ENCODE peak calls at places on chromosomes 13 and 19, in four cellular contexts. L, H, Y and M are unnamed samples.

GRCh38 chr19:16659464-16659831 is 496 bp downstream of the SMIM7 start:
- DNase-seq in L (no peak), Y (no peak), H (no peak), M (no peak)

GRCh38 chr19:29956855-29957254 is 14.8 kb downstream of the URI1 start:
- DNase-seq in H (no peak), Y (no peak), L (no peak), M (no peak)

GRCh38 chr19:10497371-10497770 is 5.8 kb downstream of the KEAP1 start:
- DNase-seq in H (no peak), Y (no peak), L (no peak), M (no peak)

GRCh38 chr19:7519411-7520130 is 2.9 kb upstream of the MCOLN1 start:
- DNase-seq in H (no peak), Y (no peak), L (no peak), M (no peak)

GRCh38 chr19:18878858-18879578 is 16.9 kb downstream of the CERS1 start:
- DNase-seq in Y (no peak), L (no peak), H (no peak), M (peak; percentile 32)

GRCh38 chr19:55579766-55580621 is 654 bp downstream of the ZNF579 start:
- DNase-seq in Y (peak; percentile 41), H (no peak), L (no peak), M (no peak)

GRCh38 chr13:106633321-106633720 is 65.4 kb upstream of the ARGLU1 start:
- DNase-seq in L (no peak), Y (no peak), H (no peak), M (no peak)

GRCh38 chr13:42211704-42212103 is 60.2 kb upstream of the AKAP11 start:
- DNase-seq in H (no peak), L (no peak), Y (peak; percentile 64), M (no peak)

GRCh38 chr19:400976-401835 is 7.7 kb downstream of the C2CD4C start:
- DNase-seq in Y (no peak), L (no peak), H (no peak), M (no peak)

GRCh38 chr13:24307211-24308067 is 1.9 kb upstream of the C1QTNF9 start:
- DNase-seq in Y (no peak), H (no peak), L (no peak), M (no peak)

GRCh38 chr19:45016388-45017314 is 15.4 kb downstream of the RELB start:
- DNase-seq in H (peak; percentile 42), L (peak; percentile 68), Y (peak; percentile 63), M (peak; percentile 88)

GRCh38 chr19:32224371-32225244 is 120.8 kb upstream of the ZNF507 start:
- DNase-seq in Y (peak; percentile 15), L (peak; percentile 47), H (no peak), M (peak; percentile 43)

GRCh38 chr19:41411682-41412265 is 14.2 kb downstream of the BCKDHA start:
- DNase-seq in H (no peak), Y (no peak), L (no peak), M (no peak)

GRCh38 chr13:72139192-72139591 is 272.2 kb upstream of the DACH1 start:
- DNase-seq in H (no peak), Y (no peak), L (no peak), M (no peak)

GRCh38 chr19:31659897-31660210 is 310.6 kb upstream of the TSHZ3 start:
- DNase-seq in Y (peak; percentile 18), L (no peak), H (no peak), M (no peak)

GRCh38 chr13:51270606-51271005 is 48.4 kb downstream of the FAM124A start:
- DNase-seq in L (no peak), H (no peak), Y (no peak), M (no peak)

GRCh38 chr19:897442-898039 is 4.3 kb downstream of the RNU6-9 start:
- DNase-seq in L (no peak), H (no peak), Y (no peak), M (no peak)

GRCh38 chr13:112077729-112078128 is 10.8 kb downstream of the SOX1 start:
- DNase-seq in H (no peak), Y (no peak), L (no peak), M (no peak)

GRCh38 chr19:23116802-23117571 is at the start of gene ZNF730:
- DNase-seq in H (no peak), L (peak; percentile 9), Y (peak; percentile 68), M (no peak)

GRCh38 chr13:108785844-108786243 is 156.4 kb downstream of the MYO16 start:
- DNase-seq in H (no peak), Y (no peak), L (no peak), M (no peak)

GRCh38 chr19:3250675-3251074 is 26.2 kb downstream of the CELF5 start:
- DNase-seq in H (peak; percentile 42), L (peak; percentile 24), Y (no peak), M (no peak)

GRCh38 chr13:109145631-109146030 is 516.2 kb downstream of the MYO16 start:
- DNase-seq in Y (peak; percentile 72), H (peak; percentile 58), L (peak; percentile 2), M (peak; percentile 3)

GRCh38 chr19:38023661-38024574 is 116.9 kb downstream of the SIPA1L3 start:
- DNase-seq in L (no peak), H (no peak), Y (no peak), M (no peak)

GRCh38 chr13:21037656-21038055 is 23.7 kb downstream of the LATS2 start:
- DNase-seq in L (no peak), H (no peak), Y (no peak), M (no peak)
- H3K4me1 ChIP-seq in L (no peaks in the 10 kb centered on the region), H (peaks cover 11% of the 10 kb centered on the region), Y (peaks cover 44% of the 10 kb centered on the region), M (peaks cover 10% of the 10 kb centered on the region)

GRCh38 chr13:29532821-29533220 is 62.7 kb downstream of the SLC7A1 start:
- DNase-seq in Y (no peak), H (no peak), L (no peak), M (no peak)
- H3K36me3 ChIP-seq in Y (peaks cover 42% of the 10 kb centered on the region), H (peaks cover 22% of the 10 kb centered on the region), L (peaks cover 71% of the 10 kb centered on the region), M (peaks cover 36% of the 10 kb centered on the region)

GRCh38 chr19:12789098-12789903 is 2.0 kb upstream of the JUNB start:
- DNase-seq in H (no peak), Y (peak; percentile 18), L (no peak), M (peak; percentile 25)
- H3K4me1 ChIP-seq in H (peaks cover 92% of the 10 kb centered on the region), Y (peaks cover 32% of the 10 kb centered on the region), L (peaks cover 61% of the 10 kb centered on the region), M (peaks cover 55% of the 10 kb centered on the region)

GRCh38 chr13:75855847-75856246 is 219.7 kb downstream of the LMO7 start:
- DNase-seq in L (no peak), Y (no peak), H (no peak), M (no peak)
- H3K36me3 ChIP-seq in L (no peaks in the 10 kb centered on the region), Y (peaks cover 45% of the 10 kb centered on the region), H (no peaks in the 10 kb centered on the region), M (no peaks in the 10 kb centered on the region)

GRCh38 chr19:54316746-54317107 is 3.8 kb upstream of the LILRA5 start:
- DNase-seq in L (no peak), Y (no peak), H (no peak), M (no peak)
- H3K4me1 ChIP-seq in L (no peaks in the 10 kb centered on the region), Y (no peaks in the 10 kb centered on the region), H (no peaks in the 10 kb centered on the region), M (no peaks in the 10 kb centered on the region)

GRCh38 chr19:17754634-17755532 is 3.6 kb downstream of the FCHO1 start:
- DNase-seq in H (no peak), L (no peak), Y (no peak), M (no peak)
- H3K36me3 ChIP-seq in H (no peaks in the 10 kb centered on the region), L (peaks cover 33% of the 10 kb centered on the region), Y (no peaks in the 10 kb centered on the region), M (peaks cover 27% of the 10 kb centered on the region)